ENCODE peak calls at places on chromosomes 6 and 20, in nine cellular contexts. One of them, this sample, is unnamed.
A peak's percentile ranks its signal among the peaks of the same experiment; 100 is the strongest.

GRCh38 chr20:2751868-2752630 is 48.4 kb downstream of the CPXM1 start:
- DNase-seq in CD4-positive, CD25-positive, alpha-beta regulatory T cell: peak; percentile 53
- DNase-seq in neuronal stem cell: no peak
- DNase-seq in left ventricle myocardium inferior: no peak
- DNase-seq in RWPE2: no peak
- DNase-seq in tibial nerve: no peak
- DNase-seq in Peyer's patch: peak; percentile 58
- DNase-seq in heart right ventricle: no peak
- DNase-seq in hepatocyte: peak; percentile 70
- DNase-seq in this sample: no peak

GRCh38 chr6:144284753-144285547 is at the start of gene UTRN:
- DNase-seq in left ventricle myocardium inferior: peak; percentile 85
- DNase-seq in neuronal stem cell: peak; percentile 88
- DNase-seq in hepatocyte: peak; percentile 88
- DNase-seq in CD4-positive, CD25-positive, alpha-beta regulatory T cell: peak; percentile 34
- DNase-seq in RWPE2: peak; percentile 81
- DNase-seq in tibial nerve: peak; percentile 45
- DNase-seq in Peyer's patch: peak; percentile 77
- DNase-seq in heart right ventricle: peak; percentile 84
- DNase-seq in this sample: peak; percentile 85

GRCh38 chr6:80605165-80605989 is 498.9 kb downstream of the BCKDHB start:
- DNase-seq in RWPE2: no peak
- DNase-seq in CD4-positive, CD25-positive, alpha-beta regulatory T cell: peak; percentile 6
- DNase-seq in hepatocyte: peak; percentile 71
- DNase-seq in left ventricle myocardium inferior: no peak
- DNase-seq in neuronal stem cell: peak; percentile 30
- DNase-seq in Peyer's patch: no peak
- DNase-seq in tibial nerve: no peak
- DNase-seq in heart right ventricle: peak; percentile 10
- DNase-seq in this sample: no peak

GRCh38 chr6:159170999-159171712 is 2.0 kb downstream of the FNDC1 start:
- DNase-seq in tibial nerve: no peak
- DNase-seq in Peyer's patch: no peak
- DNase-seq in neuronal stem cell: no peak
- DNase-seq in hepatocyte: peak; percentile 20
- DNase-seq in CD4-positive, CD25-positive, alpha-beta regulatory T cell: no peak
- DNase-seq in RWPE2: no peak
- DNase-seq in left ventricle myocardium inferior: peak; percentile 33
- DNase-seq in heart right ventricle: no peak
- DNase-seq in this sample: peak; percentile 46

GRCh38 chr6:14135865-14136539 is 18.4 kb downstream of the CD83 start:
- DNase-seq in RWPE2: no peak
- DNase-seq in neuronal stem cell: no peak
- DNase-seq in heart right ventricle: no peak
- DNase-seq in left ventricle myocardium inferior: no peak
- DNase-seq in hepatocyte: no peak
- DNase-seq in Peyer's patch: no peak
- DNase-seq in CD4-positive, CD25-positive, alpha-beta regulatory T cell: no peak
- DNase-seq in tibial nerve: no peak
- DNase-seq in this sample: no peak

GRCh38 chr6:106979435-106979884 is 4.9 kb upstream of the CD24 start:
- DNase-seq in neuronal stem cell: peak; percentile 86
- DNase-seq in tibial nerve: peak; percentile 68
- DNase-seq in Peyer's patch: peak; percentile 94
- DNase-seq in CD4-positive, CD25-positive, alpha-beta regulatory T cell: peak; percentile 63
- DNase-seq in left ventricle myocardium inferior: peak; percentile 84
- DNase-seq in heart right ventricle: peak; percentile 79
- DNase-seq in hepatocyte: peak; percentile 94
- DNase-seq in RWPE2: peak; percentile 78
- DNase-seq in this sample: peak; percentile 91

GRCh38 chr6:139337830-139338229 is 36.6 kb downstream of the CITED2 start:
- DNase-seq in left ventricle myocardium inferior: no peak
- DNase-seq in Peyer's patch: no peak
- DNase-seq in neuronal stem cell: no peak
- DNase-seq in CD4-positive, CD25-positive, alpha-beta regulatory T cell: no peak
- DNase-seq in RWPE2: no peak
- DNase-seq in tibial nerve: no peak
- DNase-seq in hepatocyte: no peak
- DNase-seq in heart right ventricle: no peak
- DNase-seq in this sample: peak; percentile 61

GRCh38 chr6:137024172-137024990 is 20.4 kb downstream of the IL20RA start:
- DNase-seq in CD4-positive, CD25-positive, alpha-beta regulatory T cell: no peak
- DNase-seq in heart right ventricle: no peak
- DNase-seq in RWPE2: no peak
- DNase-seq in Peyer's patch: no peak
- DNase-seq in neuronal stem cell: no peak
- DNase-seq in hepatocyte: no peak
- DNase-seq in tibial nerve: no peak
- DNase-seq in left ventricle myocardium inferior: no peak
- DNase-seq in this sample: no peak

GRCh38 chr20:31934491-31934890 is 17.4 kb downstream of the PDRG1 start:
- DNase-seq in heart right ventricle: no peak
- DNase-seq in left ventricle myocardium inferior: no peak
- DNase-seq in Peyer's patch: no peak
- DNase-seq in hepatocyte: no peak
- DNase-seq in neuronal stem cell: no peak
- DNase-seq in CD4-positive, CD25-positive, alpha-beta regulatory T cell: no peak
- DNase-seq in RWPE2: no peak
- DNase-seq in tibial nerve: no peak
- DNase-seq in this sample: no peak

GRCh38 chr20:4088766-4089165 is 73.4 kb upstream of the RNF24 start:
- DNase-seq in heart right ventricle: no peak
- DNase-seq in left ventricle myocardium inferior: no peak
- DNase-seq in Peyer's patch: peak; percentile 19
- DNase-seq in hepatocyte: no peak
- DNase-seq in CD4-positive, CD25-positive, alpha-beta regulatory T cell: no peak
- DNase-seq in neuronal stem cell: no peak
- DNase-seq in tibial nerve: no peak
- DNase-seq in RWPE2: no peak
- DNase-seq in this sample: no peak

GRCh38 chr6:141587482-141588266 is 545.1 kb upstream of the GJE1 start:
- DNase-seq in hepatocyte: no peak
- DNase-seq in heart right ventricle: no peak
- DNase-seq in left ventricle myocardium inferior: no peak
- DNase-seq in tibial nerve: no peak
- DNase-seq in neuronal stem cell: no peak
- DNase-seq in RWPE2: no peak
- DNase-seq in Peyer's patch: no peak
- DNase-seq in CD4-positive, CD25-positive, alpha-beta regulatory T cell: no peak
- DNase-seq in this sample: no peak

GRCh38 chr6:98827295-98828159 is 6.8 kb upstream of the POU3F2 start:
- DNase-seq in heart right ventricle: no peak
- DNase-seq in tibial nerve: no peak
- DNase-seq in hepatocyte: no peak
- DNase-seq in Peyer's patch: no peak
- DNase-seq in CD4-positive, CD25-positive, alpha-beta regulatory T cell: no peak
- DNase-seq in left ventricle myocardium inferior: no peak
- DNase-seq in neuronal stem cell: peak; percentile 61
- DNase-seq in RWPE2: no peak
- DNase-seq in this sample: no peak

GRCh38 chr20:23626040-23626620 is 11.6 kb downstream of the CST3 start:
- DNase-seq in CD4-positive, CD25-positive, alpha-beta regulatory T cell: no peak
- DNase-seq in Peyer's patch: no peak
- DNase-seq in hepatocyte: peak; percentile 65
- DNase-seq in heart right ventricle: no peak
- DNase-seq in neuronal stem cell: no peak
- DNase-seq in tibial nerve: peak; percentile 54
- DNase-seq in RWPE2: peak; percentile 73
- DNase-seq in left ventricle myocardium inferior: no peak
- DNase-seq in this sample: no peak

GRCh38 chr20:46787986-46788762 is 78.7 kb downstream of the SLC2A10 start:
- DNase-seq in tibial nerve: no peak
- DNase-seq in neuronal stem cell: no peak
- DNase-seq in CD4-positive, CD25-positive, alpha-beta regulatory T cell: no peak
- DNase-seq in heart right ventricle: no peak
- DNase-seq in RWPE2: no peak
- DNase-seq in Peyer's patch: no peak
- DNase-seq in left ventricle myocardium inferior: no peak
- DNase-seq in hepatocyte: no peak
- DNase-seq in this sample: no peak

GRCh38 chr20:50379049-50379990 is 130.9 kb upstream of the PTPN1 start:
- DNase-seq in neuronal stem cell: no peak
- DNase-seq in hepatocyte: peak; percentile 82
- DNase-seq in CD4-positive, CD25-positive, alpha-beta regulatory T cell: no peak
- DNase-seq in heart right ventricle: peak; percentile 94
- DNase-seq in RWPE2: peak; percentile 93
- DNase-seq in tibial nerve: peak; percentile 86
- DNase-seq in left ventricle myocardium inferior: peak; percentile 93
- DNase-seq in Peyer's patch: peak; percentile 94
- DNase-seq in this sample: peak; percentile 98

GRCh38 chr20:18176318-18176785 is 38.7 kb downstream of the KAT14 start:
- DNase-seq in heart right ventricle: no peak
- DNase-seq in CD4-positive, CD25-positive, alpha-beta regulatory T cell: no peak
- DNase-seq in hepatocyte: no peak
- DNase-seq in RWPE2: no peak
- DNase-seq in neuronal stem cell: no peak
- DNase-seq in left ventricle myocardium inferior: no peak
- DNase-seq in tibial nerve: no peak
- DNase-seq in Peyer's patch: no peak
- DNase-seq in this sample: no peak

GRCh38 chr20:59121714-59122376 is 41.8 kb upstream of the ZNF831 start:
- DNase-seq in RWPE2: no peak
- DNase-seq in neuronal stem cell: peak; percentile 26
- DNase-seq in heart right ventricle: no peak
- DNase-seq in left ventricle myocardium inferior: no peak
- DNase-seq in tibial nerve: no peak
- DNase-seq in hepatocyte: no peak
- DNase-seq in CD4-positive, CD25-positive, alpha-beta regulatory T cell: peak; percentile 49
- DNase-seq in Peyer's patch: no peak
- DNase-seq in this sample: no peak

GRCh38 chr6:98836962-98837944 is 2.9 kb downstream of the POU3F2 start:
- DNase-seq in neuronal stem cell: peak; percentile 23
- DNase-seq in tibial nerve: no peak
- DNase-seq in CD4-positive, CD25-positive, alpha-beta regulatory T cell: no peak
- DNase-seq in hepatocyte: no peak
- DNase-seq in left ventricle myocardium inferior: no peak
- DNase-seq in Peyer's patch: no peak
- DNase-seq in heart right ventricle: no peak
- DNase-seq in RWPE2: no peak
- DNase-seq in this sample: no peak

GRCh38 chr6:140193269-140193668 is 818.8 kb upstream of the CITED2 start:
- DNase-seq in neuronal stem cell: peak; percentile 5
- DNase-seq in RWPE2: no peak
- DNase-seq in hepatocyte: no peak
- DNase-seq in heart right ventricle: no peak
- DNase-seq in tibial nerve: no peak
- DNase-seq in Peyer's patch: no peak
- DNase-seq in left ventricle myocardium inferior: no peak
- DNase-seq in CD4-positive, CD25-positive, alpha-beta regulatory T cell: peak; percentile 2
- DNase-seq in this sample: no peak

GRCh38 chr6:32838114-32838958 is at the start of gene TAP2:
- DNase-seq in tibial nerve: peak; percentile 96
- DNase-seq in CD4-positive, CD25-positive, alpha-beta regulatory T cell: peak; percentile 97
- DNase-seq in left ventricle myocardium inferior: peak; percentile 96
- DNase-seq in hepatocyte: peak; percentile 96
- DNase-seq in Peyer's patch: peak; percentile 99
- DNase-seq in neuronal stem cell: peak; percentile 87
- DNase-seq in RWPE2: peak; percentile 90
- DNase-seq in heart right ventricle: peak; percentile 96
- DNase-seq in this sample: peak; percentile 96
- H3K4me1 ChIP-seq in tibial nerve: peaks cover 27% of the 10 kb centered on the region
- H3K4me1 ChIP-seq in CD4-positive, CD25-positive, alpha-beta regulatory T cell: peaks cover 78% of the 10 kb centered on the region
- H3K4me1 ChIP-seq in left ventricle myocardium inferior: peaks cover 37% of the 10 kb centered on the region
- H3K4me1 ChIP-seq in hepatocyte: peaks cover 7% of the 10 kb centered on the region
- H3K4me1 ChIP-seq in Peyer's patch: peaks cover 4% of the 10 kb centered on the region
- H3K4me1 ChIP-seq in neuronal stem cell: no peaks in the 10 kb centered on the region
- H3K4me1 ChIP-seq in RWPE2: no peaks in the 10 kb centered on the region
- H3K4me1 ChIP-seq in heart right ventricle: peaks cover 19% of the 10 kb centered on the region
- H3K4me1 ChIP-seq in this sample: peaks cover 12% of the 10 kb centered on the region

DNA sequence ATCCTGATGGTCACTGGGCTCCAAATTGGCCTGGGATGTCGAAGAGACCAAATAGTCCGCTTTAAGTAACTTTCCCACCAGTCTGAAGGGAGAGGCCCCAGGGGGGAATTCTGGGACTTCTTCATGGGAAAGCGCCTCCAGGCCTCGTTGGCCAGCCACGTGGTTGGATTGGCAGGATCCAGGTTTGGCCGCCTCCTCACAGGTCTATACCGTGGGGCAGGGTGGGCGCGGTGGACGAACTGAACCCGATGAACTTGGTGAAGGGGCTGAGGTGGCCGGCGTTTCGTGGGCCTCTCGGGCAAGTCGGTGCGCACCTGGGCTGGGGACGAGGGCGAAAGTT is 297 bp downstream of the POM121L2 start:
- DNase-seq in hepatocyte: no peak
- DNase-seq in CD4-positive, CD25-positive, alpha-beta regulatory T cell: no peak
- DNase-seq in heart right ventricle: no peak
- DNase-seq in neuronal stem cell: no peak
- DNase-seq in tibial nerve: no peak
- DNase-seq in Peyer's patch: no peak
- DNase-seq in RWPE2: no peak
- DNase-seq in left ventricle myocardium inferior: no peak
- DNase-seq in this sample: no peak
- H3K4me3 ChIP-seq in hepatocyte: peak overlapping the region; percentile 63
- H3K4me3 ChIP-seq in CD4-positive, CD25-positive, alpha-beta regulatory T cell: no peak overlapping the region
- H3K4me3 ChIP-seq in heart right ventricle: no peak overlapping the region
- H3K4me3 ChIP-seq in neuronal stem cell: peak overlapping the region; percentile 86
- H3K4me3 ChIP-seq in tibial nerve: no peak overlapping the region
- H3K4me3 ChIP-seq in Peyer's patch: peak overlapping the region; percentile 35
- H3K4me3 ChIP-seq in RWPE2: peak overlapping the region; percentile 46
- H3K4me3 ChIP-seq in left ventricle myocardium inferior: peak overlapping the region; percentile 65
- H3K4me3 ChIP-seq in this sample: peak overlapping the region; percentile 60

DNA sequence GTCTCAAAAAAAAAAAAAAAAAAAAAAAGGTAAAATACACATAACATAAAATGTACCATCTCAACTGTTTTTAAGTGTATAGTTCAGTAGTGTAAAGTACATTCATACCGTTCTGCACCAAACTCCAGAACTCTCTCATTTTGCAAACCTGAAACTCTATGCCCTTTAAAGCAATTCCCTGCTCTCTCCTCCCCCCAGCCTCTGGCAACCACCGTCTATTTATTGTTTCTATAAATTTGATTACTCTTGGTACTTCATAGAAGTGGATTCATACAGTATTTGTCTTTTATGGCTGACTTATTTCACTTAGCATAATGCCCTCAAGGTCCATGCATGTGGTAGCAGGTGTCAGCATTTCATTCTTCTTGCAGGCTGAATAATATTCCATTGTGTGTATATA is 12.9 kb downstream of the RIPOR2 start:
- DNase-seq in heart right ventricle: no peak
- DNase-seq in hepatocyte: no peak
- DNase-seq in tibial nerve: no peak
- DNase-seq in CD4-positive, CD25-positive, alpha-beta regulatory T cell: no peak
- DNase-seq in left ventricle myocardium inferior: no peak
- DNase-seq in neuronal stem cell: no peak
- DNase-seq in Peyer's patch: no peak
- DNase-seq in RWPE2: no peak
- DNase-seq in this sample: no peak
- H3K27ac ChIP-seq in heart right ventricle: no peak overlapping the region
- H3K27ac ChIP-seq in hepatocyte: no peak overlapping the region
- H3K27ac ChIP-seq in tibial nerve: no peak overlapping the region
- H3K27ac ChIP-seq in CD4-positive, CD25-positive, alpha-beta regulatory T cell: no peak overlapping the region
- H3K27ac ChIP-seq in left ventricle myocardium inferior: no peak overlapping the region
- H3K27ac ChIP-seq in neuronal stem cell: no peak overlapping the region
- H3K27ac ChIP-seq in Peyer's patch: no peak overlapping the region
- H3K27ac ChIP-seq in RWPE2: no peak overlapping the region
- H3K27ac ChIP-seq in this sample: no peak overlapping the region

DNA sequence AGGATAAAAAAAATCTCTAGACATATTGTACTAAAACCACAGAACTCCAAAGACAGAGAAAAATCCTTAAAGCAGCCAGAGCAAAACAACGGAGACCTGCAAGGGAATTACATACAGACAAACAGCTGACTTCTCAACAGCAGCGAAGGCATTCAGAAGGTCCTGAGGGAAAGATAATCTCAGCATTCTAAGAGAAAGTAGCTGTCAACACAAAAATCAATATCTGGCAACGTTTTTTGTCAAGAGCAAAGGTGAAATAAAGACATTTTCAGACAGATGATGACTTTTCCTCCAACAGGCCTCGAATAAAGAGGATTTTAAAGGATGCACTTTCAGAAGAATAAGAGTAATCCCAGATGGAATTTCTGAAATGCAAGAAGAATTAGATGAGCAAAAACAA is 6.1 kb upstream of the SCGN start:
- DNase-seq in heart right ventricle: no peak
- DNase-seq in CD4-positive, CD25-positive, alpha-beta regulatory T cell: no peak
- DNase-seq in left ventricle myocardium inferior: no peak
- DNase-seq in hepatocyte: no peak
- DNase-seq in RWPE2: no peak
- DNase-seq in neuronal stem cell: no peak
- DNase-seq in tibial nerve: no peak
- DNase-seq in Peyer's patch: no peak
- DNase-seq in this sample: no peak
- H3K4me1 ChIP-seq in heart right ventricle: no peaks in the 10 kb centered on the region
- H3K4me1 ChIP-seq in CD4-positive, CD25-positive, alpha-beta regulatory T cell: no peaks in the 10 kb centered on the region
- H3K4me1 ChIP-seq in left ventricle myocardium inferior: no peaks in the 10 kb centered on the region
- H3K4me1 ChIP-seq in hepatocyte: peaks cover 9% of the 10 kb centered on the region
- H3K4me1 ChIP-seq in RWPE2: no peaks in the 10 kb centered on the region
- H3K4me1 ChIP-seq in neuronal stem cell: no peaks in the 10 kb centered on the region
- H3K4me1 ChIP-seq in tibial nerve: no peaks in the 10 kb centered on the region
- H3K4me1 ChIP-seq in Peyer's patch: no peaks in the 10 kb centered on the region
- H3K4me1 ChIP-seq in this sample: no peaks in the 10 kb centered on the region